ENCODE peak calls at places on chromosomes 11 and 22, in four cellular contexts. F, Y, Z and W are unnamed samples.

GRCh38 chr22:18110194-18110943 is at the start of gene TUBA8:
- DNase-seq in Z (peak; percentile 77), Y (no peak), F (peak; percentile 13), W (no peak)

GRCh38 chr22:50018608-50019291 is 6.2 kb upstream of the IL17REL start:
- DNase-seq in Y (no peak), F (no peak), Z (no peak), W (no peak)

GRCh38 chr11:240315-240714 is 3.5 kb downstream of the PSMD13 start:
- DNase-seq in F (no peak), Z (no peak), Y (no peak), W (no peak)

GRCh38 chr22:22720724-22721261 is 76.4 kb downstream of the GGTLC2 start:
- DNase-seq in Z (no peak), F (peak; percentile 13), Y (peak; percentile 82), W (no peak)

GRCh38 chr11:93510196-93510898 is 32.8 kb downstream of the SMCO4 start:
- DNase-seq in Z (no peak), Y (no peak), F (no peak), W (no peak)

GRCh38 chr11:61766353-61766841 is 14.0 kb downstream of the MYRF start:
- DNase-seq in Y (no peak), F (no peak), Z (no peak), W (peak; percentile 8)

GRCh38 chr22:18065256-18065655 is 12.5 kb upstream of the PEX26 start:
- DNase-seq in Y (no peak), F (no peak), Z (no peak), W (no peak)

GRCh38 chr11:117885777-117886176 is 9.3 kb upstream of the FXYD6 start:
- DNase-seq in F (peak; percentile 44), Z (peak; percentile 87), Y (peak; percentile 8), W (no peak)

GRCh38 chr11:120563698-120564572 is 52.4 kb downstream of the GRIK4 start:
- DNase-seq in Z (no peak), F (no peak), Y (no peak), W (no peak)

GRCh38 chr22:22906907-22907550 is 19.4 kb downstream of the IGLL5 start:
- DNase-seq in Y (no peak), F (no peak), Z (no peak), W (no peak)

GRCh38 chr11:34492806-34493414 is 20.7 kb downstream of the ELF5 start:
- DNase-seq in F (peak; percentile 78), Y (peak; percentile 66), Z (no peak), W (peak; percentile 38)

GRCh38 chr11:101914737-101915426 is at the start of gene CEP126:
- DNase-seq in F (peak; percentile 94), Z (peak; percentile 97), Y (peak; percentile 93), W (peak; percentile 95)
- TF ChIP-seq CTCF in F (peak; percentile 65), Z (peak; percentile 38), Y (peak; percentile 33), W (peak; percentile 75)

GRCh38 chr11:17978553-17979287 is 34.1 kb downstream of the SERGEF start:
- DNase-seq in F (peak; percentile 51), Z (peak; percentile 64), Y (peak; percentile 58), W (peak; percentile 36)
- TF ChIP-seq CTCF in F (peak; percentile 91), Z (peak; percentile 52), Y (peak; percentile 89), W (peak; percentile 86)

DNA sequence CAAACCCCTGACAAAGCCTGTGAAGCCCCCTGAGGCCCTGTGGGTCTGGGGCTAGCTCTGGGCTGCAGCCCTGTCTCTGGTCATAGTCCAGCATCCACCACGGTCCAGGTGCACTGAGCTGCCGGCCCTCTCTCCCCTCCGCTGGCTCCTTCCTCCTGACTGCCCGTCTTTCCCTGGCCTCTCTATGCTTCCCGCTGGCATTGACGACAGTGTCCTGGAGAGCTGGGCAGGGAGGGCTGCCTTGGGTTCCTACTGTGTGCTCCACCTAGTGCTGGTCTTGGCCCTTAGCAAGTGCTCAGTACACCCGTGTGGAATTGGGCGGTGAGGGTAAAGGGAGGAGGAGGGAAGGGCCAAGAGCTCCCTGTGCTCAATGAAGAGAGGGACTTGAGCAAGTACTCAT is 868 bp upstream of the MYEOV start:
- DNase-seq in Z (peak; percentile 34), F (no peak), Y (peak; percentile 20), W (no peak)
- TF ChIP-seq CTCF in Z (no peak), F (no peak), Y (peak; percentile 0), W (no peak)

DNA sequence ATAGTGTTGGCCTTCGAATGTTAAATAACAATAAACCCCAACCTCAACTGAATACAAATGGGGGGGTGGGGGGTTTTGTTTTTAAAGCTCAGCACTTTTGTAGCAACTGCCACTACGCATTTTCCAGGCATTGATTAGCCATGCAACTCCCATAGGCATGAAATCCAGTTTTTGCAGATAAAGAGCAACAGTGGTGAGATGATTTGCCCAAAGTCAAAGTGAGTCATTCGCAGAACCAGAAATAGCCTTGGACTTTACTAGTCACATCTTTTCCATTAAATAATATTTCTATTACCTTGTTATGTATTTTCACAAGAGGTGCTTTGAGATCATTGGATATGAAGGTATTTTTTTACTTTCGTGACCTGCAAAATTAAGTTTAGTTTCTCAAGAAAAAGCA is 1.7 kb upstream of the PHF21A start:
- DNase-seq in Z (no peak), Y (peak; percentile 55), F (peak; percentile 66), W (peak; percentile 23)
- TF ChIP-seq CTCF in Z (no peak), Y (no peak), F (no peak), W (no peak)

GRCh38 chr11:69661413-69661715 is 13.8 kb downstream of the LTO1 start:
- DNase-seq in F (no peak), Y (no peak), Z (peak; percentile 52), W (no peak)

GRCh38 chr11:69662806-69663205 is 12.3 kb downstream of the LTO1 start:
- DNase-seq in Y (no peak), F (no peak), Z (peak; percentile 26), W (no peak)

GRCh38 chr11:69664103-69664775 is 10.9 kb downstream of the LTO1 start:
- DNase-seq in Z (peak; percentile 54), Y (no peak), F (no peak), W (no peak)

GRCh38 chr11:69663326-69663725 is 11.8 kb downstream of the LTO1 start:
- DNase-seq in Z (peak; percentile 18), F (no peak), Y (no peak), W (no peak)

GRCh38 chr11:69662021-69662698 is 13.0 kb downstream of the LTO1 start:
- DNase-seq in Y (peak; percentile 56), F (peak; percentile 39), Z (peak; percentile 64), W (no peak)
- TF ChIP-seq CTCF in Y (peak; percentile 28), F (peak; percentile 24), Z (no peak), W (peak; percentile 62)

DNA sequence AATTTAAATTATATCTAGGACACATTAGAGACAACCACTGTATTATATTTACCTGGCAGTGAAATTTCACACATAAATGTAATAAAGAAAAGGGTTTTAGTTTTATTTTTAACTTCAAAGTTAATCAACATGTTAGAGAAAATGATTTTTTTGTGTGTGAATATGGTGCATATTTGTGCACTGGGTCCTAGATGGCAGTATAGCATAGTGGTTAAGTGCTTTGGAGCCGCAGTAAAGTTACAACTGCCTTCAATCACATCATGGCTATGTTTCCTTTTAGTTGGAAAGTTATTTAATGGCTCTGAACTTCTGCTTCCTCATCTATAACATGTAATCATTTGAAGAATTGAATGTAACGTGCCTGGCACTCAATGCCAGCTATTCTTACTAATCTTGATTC is 108.9 kb upstream of the DDI1 start:
- DNase-seq in Z (no peak), Y (peak; percentile 57), F (peak; percentile 57), W (peak; percentile 21)
- TF ChIP-seq CTCF in Z (no peak), Y (peak; percentile 58), F (peak; percentile 47), W (peak; percentile 70)

DNA sequence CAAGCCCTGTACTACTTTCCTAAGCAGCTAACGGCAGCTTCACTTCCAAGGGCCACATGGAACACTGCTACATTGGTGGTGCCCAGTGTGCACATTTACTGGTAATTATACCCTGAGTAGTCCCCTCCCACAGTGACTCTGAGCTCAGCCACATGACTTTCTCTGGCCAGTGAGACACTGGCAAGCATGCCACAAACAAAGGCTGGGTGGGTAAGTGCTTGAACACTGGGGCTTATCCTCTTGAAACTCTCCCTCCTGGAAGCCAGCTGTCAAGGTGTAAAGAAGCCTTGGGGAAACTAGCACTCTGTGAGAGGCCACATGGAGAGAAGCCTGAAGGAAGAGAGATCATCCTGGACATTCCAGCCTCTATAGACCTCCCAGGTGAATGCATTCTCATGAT is 54.4 kb upstream of the DRD2 start:
- DNase-seq in F (no peak), Y (no peak), Z (no peak), W (no peak)
- TF ChIP-seq CTCF in F (no peak), Y (no peak), Z (no peak), W (no peak)

GRCh38 chr11:77091146-77091940 is 11.3 kb upstream of the OMP start:
- DNase-seq in Z (peak; percentile 88), F (peak; percentile 74), Y (peak; percentile 71), W (peak; percentile 67)
- TF ChIP-seq CTCF in Z (peak; percentile 91), F (peak; percentile 94), Y (peak; percentile 93), W (peak; percentile 94)